ENCODE peak calls at places on chromosome 7, in four cellular contexts. C, T, W and J are unnamed samples.
A peak's percentile ranks its signal among the peaks of the same experiment; 100 is the strongest.

GRCh38 chr7:156680281-156680680 is 39.7 kb downstream of the RNF32 start:
- DNase-seq in C (no peak), T (no peak), W (no peak), J (peak; percentile 79)

GRCh38 chr7:47534322-47535032 is 47.4 kb downstream of the TNS3 start:
- DNase-seq in C (no peak), T (no peak), W (peak; percentile 83), J (no peak)

GRCh38 chr7:98772242-98772603 is 97.6 kb downstream of the TMEM130 start:
- DNase-seq in C (no peak), T (no peak), W (no peak), J (no peak)

GRCh38 chr7:2480071-2480410 is 3.8 kb upstream of the GRIFIN start:
- DNase-seq in C (no peak), T (no peak), W (no peak), J (no peak)

GRCh38 chr7:131681961-131682360 is 125.5 kb upstream of the PODXL start:
- DNase-seq in C (no peak), T (no peak), W (no peak), J (no peak)

GRCh38 chr7:139679731-139680594 is 97.8 kb downstream of the HIPK2 start:
- DNase-seq in C (no peak), T (peak; percentile 30), W (no peak), J (peak; percentile 67)

GRCh38 chr7:17598846-17599245 is 300.4 kb downstream of the AHR start:
- DNase-seq in C (no peak), T (no peak), W (no peak), J (no peak)

GRCh38 chr7:123846217-123846891 is 1.4 kb downstream of the HYAL4 start:
- DNase-seq in C (no peak), T (peak; percentile 6), W (no peak), J (peak; percentile 44)

GRCh38 chr7:71227126-71227525 is 95.2 kb downstream of the GALNT17 start:
- DNase-seq in C (no peak), T (no peak), W (no peak), J (no peak)

GRCh38 chr7:5678295-5679046 is 103.0 kb downstream of the RNF216 start:
- DNase-seq in C (no peak), T (no peak), W (no peak), J (no peak)

GRCh38 chr7:106773228-106773627 is 91.9 kb upstream of the PIK3CG start:
- DNase-seq in C (no peak), T (no peak), W (no peak), J (no peak)

GRCh38 chr7:114085313-114085591 is 166.4 kb upstream of the PPP1R3A start:
- DNase-seq in C (no peak), T (no peak), W (no peak), J (no peak)

GRCh38 chr7:156640949-156641485 is 443 bp downstream of the RNF32 start:
- DNase-seq in C (no peak), T (peak; percentile 37), W (peak; percentile 38), J (peak; percentile 46)

GRCh38 chr7:140898794-140899548 is 25.8 kb downstream of the BRAF start:
- DNase-seq in C (no peak), T (no peak), W (no peak), J (no peak)

GRCh38 chr7:99042957-99043356 is 101.0 kb downstream of the SMURF1 start:
- DNase-seq in C (no peak), T (peak; percentile 19), W (no peak), J (peak; percentile 50)

GRCh38 chr7:105990726-105991465 is 27.8 kb downstream of the CDHR3 start:
- DNase-seq in C (no peak), T (peak; percentile 65), W (no peak), J (no peak)

GRCh38 chr7:131011437-131011752 is 277.4 kb upstream of the KLF14 start:
- DNase-seq in C (no peak), T (no peak), W (no peak), J (no peak)

GRCh38 chr7:16347461-16348192 is 73.7 kb downstream of the CRPPA start:
- DNase-seq in C (no peak), T (peak; percentile 35), W (no peak), J (peak; percentile 40)

GRCh38 chr7:35752727-35753126 is 48.1 kb upstream of the SEPTIN7 start:
- DNase-seq in C (no peak), T (no peak), W (no peak), J (no peak)

GRCh38 chr7:51250517-51250916 is 66.1 kb downstream of the COBL start:
- DNase-seq in C (no peak), T (no peak), W (no peak), J (no peak)